ENCODE peak calls at places on chromosomes 5 and 9, in eight cellular contexts. U, R, D, P, H, M, G and O are unnamed samples.

GRCh38 chr9:116112236-116112635 is 41.4 kb upstream of the PAPPA start:
- DNase-seq in U (no peak), R (no peak), D (no peak), P (peak; percentile 29), H (no peak), M (peak; percentile 59), G (no peak), O (no peak)

GRCh38 chr9:27033815-27034403 is 28.4 kb upstream of the LRRC19 start:
- DNase-seq in U (peak; percentile 73), R (peak; percentile 54), D (peak; percentile 44), P (peak; percentile 70), H (peak; percentile 72), M (peak; percentile 75), G (peak; percentile 68), O (peak; percentile 70)

GRCh38 chr9:94110821-94111252 is 26.6 kb downstream of the PTPDC1 start:
- DNase-seq in U (no peak), R (no peak), D (peak; percentile 73), P (no peak), H (no peak), M (peak; percentile 84), G (peak; percentile 17), O (no peak)

GRCh38 chr5:134603059-134603458 is 29.6 kb downstream of the SAR1B start:
- DNase-seq in U (no peak), R (no peak), D (peak; percentile 20), P (no peak), H (no peak), M (peak; percentile 61), G (no peak), O (no peak)

GRCh38 chr5:142327111-142327842 is 2.5 kb upstream of the SPRY4 start:
- DNase-seq in U (no peak), R (no peak), D (peak; percentile 87), P (peak; percentile 65), H (no peak), M (peak; percentile 86), G (no peak), O (no peak)

GRCh38 chr5:9437741-9438240 is 108.1 kb downstream of the SEMA5A start:
- DNase-seq in U (no peak), R (no peak), D (peak; percentile 71), P (no peak), H (no peak), M (peak; percentile 88), G (no peak), O (no peak)

GRCh38 chr5:94130077-94130476 is 388.7 kb upstream of the POU5F2 start:
- DNase-seq in U (no peak), R (no peak), D (no peak), P (no peak), H (no peak), M (no peak), G (no peak), O (no peak)

GRCh38 chr5:10856646-10857332 is 95.8 kb upstream of the DAP start:
- DNase-seq in U (peak; percentile 85), R (peak; percentile 38), D (peak; percentile 86), P (peak; percentile 95), H (peak; percentile 88), M (peak; percentile 49), G (peak; percentile 76), O (peak; percentile 87)

GRCh38 chr5:173752636-173753035 is 135.5 kb upstream of the CPEB4 start:
- DNase-seq in U (no peak), R (no peak), D (no peak), P (no peak), H (no peak), M (no peak), G (no peak), O (no peak)

GRCh38 chr5:20574576-20574975 is 586.6 kb upstream of the CDH18 start:
- DNase-seq in U (no peak), R (no peak), D (no peak), P (no peak), H (no peak), M (no peak), G (no peak), O (no peak)

GRCh38 chr5:112210430-112211005 is 208.6 kb downstream of the EPB41L4A start:
- DNase-seq in U (peak; percentile 45), R (peak; percentile 41), D (peak; percentile 28), P (peak; percentile 69), H (peak; percentile 24), M (peak; percentile 55), G (peak; percentile 67), O (peak; percentile 34)

GRCh38 chr5:145858929-145859328 is 13.9 kb downstream of the GRXCR2 start:
- DNase-seq in U (no peak), R (no peak), D (no peak), P (no peak), H (no peak), M (peak; percentile 19), G (no peak), O (no peak)

GRCh38 chr9:125549465-125550215 is 157.4 kb downstream of the MAPKAP1 start:
- DNase-seq in U (no peak), R (peak; percentile 70), D (peak; percentile 86), P (no peak), H (no peak), M (no peak), G (peak; percentile 41), O (no peak)

GRCh38 chr9:33159760-33160127 is 7.4 kb downstream of the B4GALT1 start:
- DNase-seq in U (no peak), R (peak; percentile 48), D (peak; percentile 78), P (no peak), H (no peak), M (peak; percentile 90), G (no peak), O (no peak)

GRCh38 chr5:67474597-67475238 is 278.1 kb upstream of the CD180 start:
- DNase-seq in U (no peak), R (no peak), D (no peak), P (no peak), H (no peak), M (no peak), G (no peak), O (no peak)

GRCh38 chr5:57037355-57037754 is 85.4 kb upstream of the MIER3 start:
- DNase-seq in U (no peak), R (no peak), D (no peak), P (peak; percentile 68), H (no peak), M (no peak), G (no peak), O (no peak)

GRCh38 chr9:135199489-135199888 is 112.0 kb downstream of the OLFM1 start:
- DNase-seq in U (no peak), R (no peak), D (no peak), P (no peak), H (no peak), M (no peak), G (no peak), O (no peak)

GRCh38 chr5:34587355-34588241 is 68.5 kb upstream of the RAI14 start:
- DNase-seq in U (no peak), R (no peak), D (peak; percentile 57), P (no peak), H (no peak), M (peak; percentile 90), G (no peak), O (no peak)

GRCh38 chr9:100714372-100715099 is 136.7 kb downstream of the CAVIN4 start:
- DNase-seq in U (peak; percentile 85), R (peak; percentile 68), D (peak; percentile 56), P (peak; percentile 88), H (peak; percentile 86), M (peak; percentile 74), G (peak; percentile 85), O (peak; percentile 89)

GRCh38 chr5:137605377-137605776 is 106.3 kb upstream of the SPOCK1 start:
- DNase-seq in U (no peak), R (no peak), D (peak; percentile 32), P (peak; percentile 62), H (no peak), M (peak; percentile 9), G (no peak), O (no peak)

GRCh38 chr9:87375397-87376073 is 122.1 kb upstream of the DAPK1 start:
- DNase-seq in U (no peak), R (no peak), D (peak; percentile 75), P (no peak), H (no peak), M (peak; percentile 34), G (no peak), O (no peak)

DNA sequence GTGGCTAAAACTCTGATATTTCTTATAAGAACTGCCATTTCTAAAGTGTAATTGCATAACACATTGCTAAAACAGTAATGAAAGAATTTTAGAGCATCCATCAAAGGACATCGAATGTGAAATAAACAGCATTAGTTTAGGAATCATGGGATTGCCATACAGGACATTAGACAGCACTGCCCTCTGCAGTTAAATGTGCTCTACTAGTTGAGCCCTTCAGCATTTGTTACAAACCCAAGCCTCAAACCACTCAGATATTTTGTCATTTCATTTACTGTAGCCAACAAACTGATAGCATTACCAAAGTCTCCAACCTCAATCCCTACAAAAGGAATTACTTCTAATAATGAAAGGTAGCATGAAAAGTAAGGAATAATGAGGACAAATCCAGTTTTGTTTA is 116.8 kb upstream of the COX7C start:
- DNase-seq in U (peak; percentile 3), R (no peak), D (no peak), P (peak; percentile 40), H (no peak), M (no peak), G (peak; percentile 33), O (no peak)
- TF ChIP-seq CTCF in U (no peak), R (no peak), D (no peak), P (peak; percentile 43), H (peak; percentile 17), M (no peak), G (peak; percentile 43), O (no peak)

GRCh38 chr5:147346006-147346561 is 111.3 kb downstream of the STK32A start:
- DNase-seq in U (no peak), R (no peak), D (no peak), P (peak; percentile 32), H (no peak), M (no peak), G (no peak), O (no peak)
- TF ChIP-seq CTCF in U (no peak), R (no peak), D (no peak), P (peak; percentile 49), H (no peak), M (no peak), G (no peak), O (no peak)

GRCh38 chr5:130077007-130077406 is 172.7 kb downstream of the CHSY3 start:
- DNase-seq in U (no peak), R (no peak), D (no peak), P (no peak), H (no peak), M (peak; percentile 13), G (no peak), O (no peak)
- TF ChIP-seq CTCF in U (no peak), R (no peak), D (peak; percentile 38), P (peak; percentile 21), H (no peak), M (peak; percentile 19), G (no peak), O (no peak)

DNA sequence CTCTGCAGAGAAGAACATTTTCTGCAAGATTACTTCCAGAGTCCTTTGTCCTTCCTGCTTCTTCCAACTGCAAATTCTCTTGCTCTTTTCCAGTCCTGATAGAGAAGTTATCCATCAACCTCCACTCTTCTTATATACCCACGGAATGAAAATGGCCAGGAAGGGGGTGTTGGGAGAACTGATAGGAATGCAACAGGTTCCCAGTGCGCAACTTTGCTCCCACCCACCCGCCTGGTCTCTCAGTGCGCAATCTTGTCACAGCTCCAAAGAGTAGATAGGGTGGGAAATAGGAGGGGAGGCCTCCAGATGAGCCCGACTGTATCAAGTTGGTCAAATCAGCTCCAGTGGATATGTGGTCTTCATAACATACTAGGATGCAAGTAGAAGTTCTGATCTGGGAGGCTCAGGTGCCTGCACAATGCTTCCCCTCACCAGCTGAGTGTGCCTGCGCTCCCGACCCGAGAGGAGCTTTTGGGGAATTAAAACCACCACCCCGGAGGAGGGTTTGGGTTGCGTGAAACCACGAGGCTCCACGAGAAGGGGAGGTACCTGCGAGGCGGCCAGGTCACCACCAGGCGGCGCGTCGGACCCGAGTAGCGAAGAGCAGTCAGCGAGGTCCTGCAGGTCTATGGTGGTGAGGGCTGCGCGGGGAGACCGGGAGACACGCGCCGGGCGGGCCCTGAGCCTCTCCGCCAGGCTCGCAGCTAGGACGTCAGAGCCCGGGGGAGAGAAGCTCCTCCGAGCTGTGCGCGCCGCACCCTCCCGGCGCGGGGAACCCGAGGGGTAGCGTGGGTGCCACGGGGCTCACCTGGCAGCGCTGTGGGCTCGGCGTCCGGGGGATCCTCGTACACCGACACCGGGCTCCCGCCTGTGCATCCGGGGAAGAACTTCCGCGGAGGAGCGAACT is 835 bp downstream of the MCIDAS start:
- DNase-seq in U (peak; percentile 72), R (no peak), D (peak; percentile 13), P (peak; percentile 91), H (peak; percentile 89), M (peak; percentile 46), G (peak; percentile 80), O (peak; percentile 82)
- TF ChIP-seq CTCF in U (peak; percentile 87), R (peak; percentile 19), D (peak; percentile 34), P (peak; percentile 77), H (peak; percentile 78), M (peak; percentile 56), G (peak; percentile 61), O (peak; percentile 76)